ENCODE peak calls at places on chromosomes 5 and 9, in seven cellular contexts. One of them, this sample, is unnamed.

GRCh38 chr9:107228648-107229047 is 54.4 kb upstream of the RAD23B start:
- DNase-seq in H7: no peak
- DNase-seq in NCI-H2107: no peak
- DNase-seq in chondrocyte: no peak
- DNase-seq in esophagus squamous epithelium: no peak
- DNase-seq in RPMI7951: no peak
- DNase-seq in SJSA1: no peak
- DNase-seq in this sample: no peak

GRCh38 chr5:95631265-95631957 is 11.5 kb downstream of the GPR150 start:
- DNase-seq in H7: no peak
- DNase-seq in NCI-H2107: no peak
- DNase-seq in chondrocyte: no peak
- DNase-seq in esophagus squamous epithelium: no peak
- DNase-seq in RPMI7951: peak; percentile 77
- DNase-seq in SJSA1: peak; percentile 50
- DNase-seq in this sample: no peak

GRCh38 chr9:130138791-130139190 is 33.4 kb upstream of the NCS1 start:
- DNase-seq in H7: peak; percentile 59
- DNase-seq in NCI-H2107: no peak
- DNase-seq in chondrocyte: no peak
- DNase-seq in esophagus squamous epithelium: no peak
- DNase-seq in RPMI7951: peak; percentile 97
- DNase-seq in SJSA1: peak; percentile 61
- DNase-seq in this sample: peak; percentile 71

GRCh38 chr5:132268698-132269551 is 11.4 kb downstream of the PDLIM4 start:
- DNase-seq in H7: peak; percentile 55
- DNase-seq in NCI-H2107: no peak
- DNase-seq in chondrocyte: no peak
- DNase-seq in esophagus squamous epithelium: no peak
- DNase-seq in RPMI7951: peak; percentile 92
- DNase-seq in SJSA1: peak; percentile 90
- DNase-seq in this sample: no peak

GRCh38 chr5:149581192-149581861 is at the start of gene ARHGEF37:
- DNase-seq in H7: peak; percentile 70
- DNase-seq in NCI-H2107: peak; percentile 4
- DNase-seq in chondrocyte: peak; percentile 95
- DNase-seq in esophagus squamous epithelium: no peak
- DNase-seq in RPMI7951: peak; percentile 56
- DNase-seq in SJSA1: peak; percentile 59
- DNase-seq in this sample: no peak

GRCh38 chr9:34562136-34562745 is 27.3 kb downstream of the CNTFR start:
- DNase-seq in H7: peak; percentile 89
- DNase-seq in NCI-H2107: no peak
- DNase-seq in chondrocyte: no peak
- DNase-seq in esophagus squamous epithelium: no peak
- DNase-seq in RPMI7951: no peak
- DNase-seq in SJSA1: no peak
- DNase-seq in this sample: no peak

GRCh38 chr5:15926586-15926985 is 253.0 kb downstream of the MARCHF11 start:
- DNase-seq in H7: no peak
- DNase-seq in NCI-H2107: no peak
- DNase-seq in chondrocyte: no peak
- DNase-seq in esophagus squamous epithelium: no peak
- DNase-seq in RPMI7951: no peak
- DNase-seq in SJSA1: no peak
- DNase-seq in this sample: no peak

GRCh38 chr5:38816083-38817030 is 29.5 kb upstream of the OSMR start:
- DNase-seq in H7: peak; percentile 29
- DNase-seq in NCI-H2107: no peak
- DNase-seq in chondrocyte: no peak
- DNase-seq in esophagus squamous epithelium: no peak
- DNase-seq in RPMI7951: no peak
- DNase-seq in SJSA1: no peak
- DNase-seq in this sample: no peak

GRCh38 chr5:42390115-42390514 is 33.1 kb upstream of the GHR start:
- DNase-seq in H7: no peak
- DNase-seq in NCI-H2107: no peak
- DNase-seq in chondrocyte: no peak
- DNase-seq in esophagus squamous epithelium: no peak
- DNase-seq in RPMI7951: no peak
- DNase-seq in SJSA1: no peak
- DNase-seq in this sample: no peak

GRCh38 chr5:30874234-30875034 is 319.1 kb upstream of the CDH6 start:
- DNase-seq in H7: no peak
- DNase-seq in NCI-H2107: no peak
- DNase-seq in chondrocyte: no peak
- DNase-seq in esophagus squamous epithelium: no peak
- DNase-seq in RPMI7951: no peak
- DNase-seq in SJSA1: no peak
- DNase-seq in this sample: no peak

GRCh38 chr9:85137606-85138150 is 468.1 kb downstream of the NTRK2 start:
- DNase-seq in H7: no peak
- DNase-seq in NCI-H2107: no peak
- DNase-seq in chondrocyte: no peak
- DNase-seq in esophagus squamous epithelium: no peak
- DNase-seq in RPMI7951: no peak
- DNase-seq in SJSA1: no peak
- DNase-seq in this sample: no peak

GRCh38 chr5:135578305-135578684 is 496 bp downstream of the CXCL14 start:
- DNase-seq in H7: peak; percentile 60
- DNase-seq in NCI-H2107: no peak
- DNase-seq in chondrocyte: no peak
- DNase-seq in esophagus squamous epithelium: no peak
- DNase-seq in RPMI7951: no peak
- DNase-seq in SJSA1: no peak
- DNase-seq in this sample: no peak

GRCh38 chr9:69218166-69218565 is 44.1 kb downstream of the TJP2 start:
- DNase-seq in H7: no peak
- DNase-seq in NCI-H2107: no peak
- DNase-seq in chondrocyte: no peak
- DNase-seq in esophagus squamous epithelium: no peak
- DNase-seq in RPMI7951: no peak
- DNase-seq in SJSA1: no peak
- DNase-seq in this sample: no peak

GRCh38 chr9:124267271-124267807 is 9.6 kb downstream of the NEK6 start:
- DNase-seq in H7: no peak
- DNase-seq in NCI-H2107: peak; percentile 49
- DNase-seq in chondrocyte: no peak
- DNase-seq in esophagus squamous epithelium: no peak
- DNase-seq in RPMI7951: peak; percentile 89
- DNase-seq in SJSA1: peak; percentile 82
- DNase-seq in this sample: peak; percentile 58

GRCh38 chr5:114449836-114450515 is 88.1 kb downstream of the KCNN2 start:
- DNase-seq in H7: peak; percentile 17
- DNase-seq in NCI-H2107: no peak
- DNase-seq in chondrocyte: no peak
- DNase-seq in esophagus squamous epithelium: no peak
- DNase-seq in RPMI7951: peak; percentile 33
- DNase-seq in SJSA1: peak; percentile 62
- DNase-seq in this sample: no peak

GRCh38 chr5:150297236-150297890 is 5.3 kb downstream of the ARSI start:
- DNase-seq in H7: no peak
- DNase-seq in NCI-H2107: no peak
- DNase-seq in chondrocyte: peak; percentile 54
- DNase-seq in esophagus squamous epithelium: no peak
- DNase-seq in RPMI7951: no peak
- DNase-seq in SJSA1: no peak
- DNase-seq in this sample: no peak

GRCh38 chr9:125744616-125745387 is 2.4 kb upstream of the PBX3 start:
- DNase-seq in H7: no peak
- DNase-seq in NCI-H2107: no peak
- DNase-seq in chondrocyte: no peak
- DNase-seq in esophagus squamous epithelium: no peak
- DNase-seq in RPMI7951: peak; percentile 73
- DNase-seq in SJSA1: peak; percentile 31
- DNase-seq in this sample: no peak

GRCh38 chr5:16350816-16351215 is 114.8 kb downstream of the ZNF622 start:
- DNase-seq in H7: no peak
- DNase-seq in NCI-H2107: no peak
- DNase-seq in chondrocyte: no peak
- DNase-seq in esophagus squamous epithelium: no peak
- DNase-seq in RPMI7951: peak; percentile 7
- DNase-seq in SJSA1: no peak
- DNase-seq in this sample: no peak

GRCh38 chr5:157819502-157820125 is 39.3 kb downstream of the CLINT1 start:
- DNase-seq in H7: no peak
- DNase-seq in NCI-H2107: no peak
- DNase-seq in chondrocyte: no peak
- DNase-seq in esophagus squamous epithelium: no peak
- DNase-seq in RPMI7951: no peak
- DNase-seq in SJSA1: no peak
- DNase-seq in this sample: no peak

GRCh38 chr5:115098041-115098702 is 71.5 kb downstream of the TRIM36 start:
- DNase-seq in H7: peak; percentile 35
- DNase-seq in NCI-H2107: no peak
- DNase-seq in chondrocyte: no peak
- DNase-seq in esophagus squamous epithelium: no peak
- DNase-seq in RPMI7951: peak; percentile 46
- DNase-seq in SJSA1: peak; percentile 32
- DNase-seq in this sample: no peak

GRCh38 chr5:173926359-173926758 is 38.2 kb downstream of the CPEB4 start:
- DNase-seq in H7: no peak
- DNase-seq in NCI-H2107: no peak
- DNase-seq in chondrocyte: no peak
- DNase-seq in esophagus squamous epithelium: no peak
- DNase-seq in RPMI7951: peak; percentile 72
- DNase-seq in SJSA1: no peak
- DNase-seq in this sample: no peak

GRCh38 chr9:82404484-82405280 is 416.1 kb downstream of the SPATA31D1 start:
- DNase-seq in H7: no peak
- DNase-seq in NCI-H2107: no peak
- DNase-seq in chondrocyte: no peak
- DNase-seq in esophagus squamous epithelium: no peak
- DNase-seq in RPMI7951: peak; percentile 21
- DNase-seq in SJSA1: no peak
- DNase-seq in this sample: no peak

GRCh38 chr5:135456238-135457099 is 4.3 kb upstream of the TIFAB start:
- DNase-seq in H7: no peak
- DNase-seq in NCI-H2107: no peak
- DNase-seq in chondrocyte: peak; percentile 47
- DNase-seq in esophagus squamous epithelium: no peak
- DNase-seq in RPMI7951: peak; percentile 93
- DNase-seq in SJSA1: peak; percentile 24
- DNase-seq in this sample: no peak

GRCh38 chr5:133680830-133681555 is 68.7 kb upstream of the FSTL4 start:
- DNase-seq in H7: no peak
- DNase-seq in NCI-H2107: no peak
- DNase-seq in chondrocyte: peak; percentile 60
- DNase-seq in esophagus squamous epithelium: no peak
- DNase-seq in RPMI7951: no peak
- DNase-seq in SJSA1: no peak
- DNase-seq in this sample: no peak

This sample was measured in DMS79.